ENCODE peak calls at places on chromosomes 11 and 22, in five cellular contexts. H is lower lobe of right lung, Z is retina, X is Calu3, N is GM20000. G is an unnamed sample.
A peak's percentile ranks its signal among the peaks of the same experiment; 100 is the strongest.

GRCh38 chr11:122902951-122903350 is 20.4 kb downstream of the JHY start:
- DNase-seq in H (no peak), Z (no peak), X (no peak), N (no peak), G (no peak)

GRCh38 chr11:63480039-63480438 is 10.9 kb downstream of the PLAAT5 start:
- DNase-seq in H (no peak), Z (no peak), X (no peak), N (no peak), G (no peak)

GRCh38 chr11:84003181-84003580 is 717.0 kb upstream of the CCDC90B start:
- DNase-seq in H (no peak), Z (no peak), X (no peak), N (no peak), G (no peak)

GRCh38 chr11:70768346-70769095 is 370.2 kb downstream of the CTTN start:
- DNase-seq in H (no peak), Z (no peak), X (no peak), N (no peak), G (no peak)

GRCh38 chr11:66017354-66017753 is 5.5 kb downstream of the CST6 start:
- DNase-seq in H (no peak), Z (no peak), X (no peak), N (peak; percentile 13), G (no peak)

GRCh38 chr22:36317658-36318271 is 64.8 kb downstream of the APOL1 start:
- DNase-seq in H (no peak), Z (no peak), X (no peak), N (no peak), G (no peak)

GRCh38 chr11:94504689-94505293 is 7.5 kb upstream of the C11orf97 start:
- DNase-seq in H (no peak), Z (peak; percentile 24), X (no peak), N (peak; percentile 60), G (no peak)

GRCh38 chr11:33891714-33892327 is at the start of gene LMO2:
- DNase-seq in H (no peak), Z (no peak), X (no peak), N (no peak), G (no peak)

GRCh38 chr22:32528984-32529982 is 54.7 kb downstream of the FBXO7 start:
- DNase-seq in H (peak; percentile 84), Z (peak; percentile 87), X (peak; percentile 81), N (peak; percentile 79), G (peak; percentile 92)

GRCh38 chr11:10426475-10426874 is 28.6 kb upstream of the AMPD3 start:
- DNase-seq in H (no peak), Z (no peak), X (no peak), N (no peak), G (no peak)

GRCh38 chr11:72821920-72822799 is 7.9 kb downstream of the ATG16L2 start:
- DNase-seq in H (peak; percentile 90), Z (peak; percentile 98), X (peak; percentile 85), N (peak; percentile 97), G (peak; percentile 91)

GRCh38 chr22:43411981-43412807 is at the start of gene MPPED1:
- DNase-seq in H (no peak), Z (no peak), X (no peak), N (no peak), G (peak; percentile 2)

GRCh38 chr11:128709402-128709801 is 15.5 kb downstream of the FLI1 start:
- DNase-seq in H (no peak), Z (no peak), X (peak; percentile 37), N (no peak), G (no peak)

GRCh38 chr22:29479417-29480261 is at the start of gene NEFH:
- DNase-seq in H (no peak), Z (peak; percentile 56), X (no peak), N (no peak), G (no peak)

GRCh38 chr11:122853971-122854446 is 15.7 kb downstream of the CRTAM start:
- DNase-seq in H (no peak), Z (peak; percentile 78), X (peak; percentile 61), N (peak; percentile 40), G (no peak)

GRCh38 chr22:28819253-28820096 is 19.1 kb upstream of the XBP1 start:
- DNase-seq in H (peak; percentile 60), Z (no peak), X (peak; percentile 60), N (peak; percentile 43), G (no peak)

GRCh38 chr11:60169264-60169915 is 13.5 kb downstream of the MS4A6A start:
- DNase-seq in H (no peak), Z (peak; percentile 23), X (peak; percentile 90), N (no peak), G (no peak)

GRCh38 chr11:96103102-96103501 is 179.2 kb upstream of the MTMR2 start:
- DNase-seq in H (no peak), Z (no peak), X (no peak), N (no peak), G (no peak)